ENCODE peak calls at places on chromosomes 7 and 10, in four cellular contexts. X is GM13976, I is type B pancreatic cell, R is cardiac fibroblast. S is an unnamed sample.

GRCh38 chr10:29714096-29714874 is 79.5 kb upstream of the SVIL start:
- DNase-seq in X (no peak), I (no peak), R (peak), S (peak)

GRCh38 chr10:91150631-91151030 is 69.8 kb upstream of the PCGF5 start:
- DNase-seq in X (no peak), I (no peak), R (no peak), S (no peak)

GRCh38 chr7:12456506-12456905 is 52.8 kb upstream of the VWDE start:
- DNase-seq in X (no peak), I (no peak), R (no peak), S (peak)

GRCh38 chr7:34675749-34676374 is 17.8 kb downstream of the NPSR1 start:
- DNase-seq in X (peak), I (no peak), R (peak), S (peak)

GRCh38 chr10:63431962-63432797 is 33.6 kb downstream of the JMJD1C start:
- DNase-seq in X (peak), I (no peak), R (peak), S (peak)

GRCh38 chr10:68052463-68052862 is 22.6 kb downstream of the HERC4 start:
- DNase-seq in X (no peak), I (no peak), R (peak), S (no peak)

GRCh38 chr10:99844433-99844955 is 62.1 kb downstream of the ABCC2 start:
- DNase-seq in X (no peak), I (no peak), R (no peak), S (no peak)

GRCh38 chr10:60399343-60399742 is 9.7 kb upstream of the ANK3 start:
- DNase-seq in X (no peak), I (no peak), R (no peak), S (no peak)

GRCh38 chr7:4123823-4124222 is 558.3 kb upstream of the FOXK1 start:
- DNase-seq in X (no peak), I (no peak), R (peak), S (peak)

GRCh38 chr10:129491123-129491734 is 24.2 kb downstream of the MGMT start:
- DNase-seq in X (no peak), I (no peak), R (peak), S (peak)

GRCh38 chr7:70925411-70926115 is 206.4 kb upstream of the GALNT17 start:
- DNase-seq in X (no peak), I (no peak), R (no peak), S (no peak)

GRCh38 chr7:131546126-131546525 is 10.3 kb downstream of the PODXL start:
- DNase-seq in X (no peak), I (no peak), R (no peak), S (peak)

GRCh38 chr10:130999376-131000202 is 311.9 kb downstream of the TCERG1L start:
- DNase-seq in X (no peak), I (no peak), R (no peak), S (no peak)

GRCh38 chr10:110916554-110917346 is 2.2 kb downstream of the BBIP1 start:
- DNase-seq in X (no peak), I (no peak), R (peak), S (peak)

GRCh38 chr10:122113161-122113944 is 124.4 kb downstream of the TACC2 start:
- DNase-seq in X (peak), I (peak), R (peak), S (peak)

GRCh38 chr7:101558742-101559325 is 70.3 kb downstream of the MYL10 start:
- DNase-seq in X (no peak), I (no peak), R (no peak), S (no peak)

GRCh38 chr7:123367508-123368122 is 166.8 kb downstream of the IQUB start:
- DNase-seq in X (peak), I (no peak), R (peak), S (peak)

GRCh38 chr10:44991571-44991970 is 9.2 kb upstream of the ZNF22 start:
- DNase-seq in X (no peak), I (no peak), R (no peak), S (no peak)

GRCh38 chr7:71408276-71408675 is 276.3 kb downstream of the GALNT17 start:
- DNase-seq in X (no peak), I (no peak), R (no peak), S (no peak)

GRCh38 chr10:119445935-119446317 is 96.6 kb downstream of the RGS10 start:
- DNase-seq in X (no peak), I (no peak), R (no peak), S (no peak)

GRCh38 chr7:42180806-42181205 is 56.2 kb downstream of the GLI3 start:
- DNase-seq in X (no peak), I (no peak), R (no peak), S (no peak)

GRCh38 chr7:96004598-96004997 is 232.2 kb downstream of the DYNC1I1 start:
- DNase-seq in X (no peak), I (no peak), R (peak), S (no peak)

GRCh38 chr10:14661818-14662217 is 112.9 kb downstream of the FAM107B start:
- DNase-seq in X (no peak), I (no peak), R (no peak), S (no peak)

GRCh38 chr10:2933041-2933440 is 134.3 kb upstream of the PFKP start:
- DNase-seq in X (no peak), I (no peak), R (no peak), S (no peak)

GRCh38 chr10:70139151-70139996 is 6.7 kb upstream of the AIFM2 start:
- DNase-seq in X (no peak), I (no peak), R (no peak), S (no peak)

GRCh38 chr7:11730725-11731124 is 101.3 kb downstream of the THSD7A start:
- DNase-seq in X (no peak), I (no peak), R (no peak), S (no peak)

GRCh38 chr7:130872341-130872740 is 138.3 kb upstream of the KLF14 start:
- DNase-seq in X (no peak), I (no peak), R (no peak), S (no peak)

GRCh38 chr10:78408011-78408410 is 374.3 kb downstream of the RPS24 start:
- DNase-seq in X (no peak), I (no peak), R (no peak), S (no peak)

GRCh38 chr10:78410046-78410965 is 376.6 kb downstream of the RPS24 start:
- DNase-seq in X (no peak), I (no peak), R (no peak), S (no peak)

GRCh38 chr10:78406648-78407008 is 373.0 kb downstream of the RPS24 start:
- DNase-seq in X (no peak), I (no peak), R (no peak), S (no peak)

GRCh38 chr10:78407009-78407711 is 373.5 kb downstream of the RPS24 start:
- DNase-seq in X (peak), I (peak), R (peak), S (peak)

DNA sequence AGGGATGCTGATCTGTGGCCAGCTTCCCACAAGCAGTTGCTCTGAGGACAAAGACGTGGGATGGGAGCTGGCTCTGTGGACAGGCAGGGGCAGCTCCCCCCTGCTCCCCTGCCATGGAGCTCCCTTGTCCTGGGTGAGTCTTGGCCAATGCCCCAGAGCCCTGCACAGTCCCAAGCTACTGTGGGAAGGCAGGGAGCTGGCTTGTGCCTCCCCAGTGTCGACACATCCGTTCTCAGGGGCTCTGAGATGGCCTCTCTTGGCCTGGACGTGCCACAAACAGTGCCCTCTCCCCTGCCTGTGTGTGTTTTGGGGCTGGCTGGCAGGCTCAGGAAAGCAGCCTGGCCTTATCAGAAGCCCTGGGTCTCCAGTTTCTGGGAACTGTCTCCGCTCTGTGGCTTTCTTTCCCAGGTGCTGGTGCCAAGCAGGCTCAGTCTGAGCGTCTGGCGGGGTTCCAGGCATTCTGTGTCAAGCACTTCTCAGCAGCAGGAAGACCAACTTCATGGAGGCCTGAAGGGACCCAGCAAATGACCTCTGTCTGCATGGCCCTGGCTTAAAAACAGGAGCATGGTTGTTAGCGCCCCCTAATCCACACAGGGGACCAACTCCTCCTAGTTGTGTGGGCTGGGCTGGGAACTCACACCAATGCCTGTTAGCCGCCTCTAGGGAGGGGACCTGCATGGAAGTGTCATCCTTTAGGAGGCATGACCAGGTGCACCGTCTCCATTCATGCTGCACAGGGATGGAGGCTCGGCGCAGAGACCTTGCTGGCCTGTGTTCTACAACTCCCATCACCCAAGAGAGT is 375.2 kb downstream of the RPS24 start:
- DNase-seq in X (no peak), I (no peak), R (no peak), S (peak)
- TF ChIP-seq CTCF in X (no peak), I (no peak), R (no peak), S (no peak)

GRCh38 chr7:14924398-14924797 is 21.8 kb upstream of the DGKB start:
- DNase-seq in X (no peak), I (no peak), R (peak), S (no peak)
- TF ChIP-seq CTCF in X (no peak), I (no peak), R (no peak), S (peak)

GRCh38 chr7:139887895-139888518 is 58.9 kb downstream of the TBXAS1 start:
- DNase-seq in X (no peak), I (no peak), R (no peak), S (no peak)

GRCh38 chr7:139886206-139886605 is 57.1 kb downstream of the TBXAS1 start:
- DNase-seq in X (no peak), I (no peak), R (no peak), S (peak)

GRCh38 chr7:139893999-139894398 is 64.9 kb downstream of the TBXAS1 start:
- DNase-seq in X (no peak), I (no peak), R (no peak), S (peak)

GRCh38 chr7:139886899-139887298 is 57.8 kb downstream of the TBXAS1 start:
- DNase-seq in X (no peak), I (no peak), R (no peak), S (no peak)

DNA sequence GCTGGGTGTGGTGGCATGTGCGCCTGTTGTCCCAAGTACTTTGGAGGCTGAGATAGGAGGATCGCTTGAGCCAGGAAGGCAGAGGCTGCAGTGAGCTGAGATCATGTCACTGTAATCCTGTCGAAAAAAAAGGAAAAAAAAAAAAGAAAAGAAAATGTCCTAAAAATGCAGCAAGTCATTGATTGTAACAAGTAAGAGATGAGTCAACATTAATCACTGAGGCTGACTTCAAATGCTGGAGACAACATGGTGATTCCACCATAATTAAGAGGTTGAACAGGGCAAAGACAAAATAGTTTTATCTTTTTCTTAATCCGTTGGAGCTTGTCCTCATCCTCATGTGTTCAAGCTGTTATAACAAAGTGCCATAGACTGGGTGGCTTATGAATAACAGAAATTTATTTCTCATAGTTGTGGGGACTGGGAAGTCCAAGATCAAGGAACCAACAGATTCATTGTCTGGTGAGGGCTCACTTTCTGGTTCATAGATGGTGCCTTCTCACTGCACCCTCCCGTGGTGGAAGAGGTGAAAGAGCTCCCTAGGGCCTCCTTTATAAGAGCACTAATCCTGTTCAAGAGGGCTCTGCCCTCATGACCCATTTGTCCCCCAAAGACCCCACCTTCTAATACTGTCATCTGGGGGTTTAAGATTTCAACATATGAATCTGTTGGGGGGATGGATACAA is 60.3 kb downstream of the TBXAS1 start:
- DNase-seq in X (no peak), I (no peak), R (peak), S (peak)
- TF ChIP-seq CTCF in X (no peak), I (no peak), R (peak), S (no peak)

GRCh38 chr7:28487487-28487886 is 75.2 kb downstream of the CREB5 start:
- DNase-seq in X (no peak), I (no peak), R (no peak), S (no peak)
- TF ChIP-seq CTCF in X (no peak), I (no peak), R (no peak), S (no peak)

DNA sequence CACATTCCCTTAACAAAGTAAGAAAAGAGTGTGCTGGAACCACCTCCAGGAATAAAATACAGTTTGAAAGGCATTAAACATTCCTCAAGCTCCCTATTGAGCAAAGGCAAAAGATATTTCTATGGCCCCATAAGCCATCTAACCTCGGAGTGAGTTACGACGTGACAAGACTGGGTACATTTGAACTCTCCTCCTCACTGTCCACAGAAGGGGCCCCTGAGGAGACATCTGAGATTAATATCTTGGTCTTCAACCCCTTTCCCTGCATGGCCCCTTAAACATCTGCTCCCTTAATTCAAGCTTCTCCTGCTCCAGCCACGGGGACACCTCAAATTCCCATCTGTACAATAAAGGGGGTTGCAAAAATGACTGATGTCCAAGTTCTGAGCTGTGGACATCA is 526 bp downstream of the GIMAP1 start:
- DNase-seq in X (no peak), I (no peak), R (no peak), S (no peak)
- TF ChIP-seq CTCF in X (no peak), I (no peak), R (no peak), S (no peak)

GRCh38 chr7:150739045-150739432 is 1.8 kb downstream of the GIMAP5 start:
- DNase-seq in X (no peak), I (no peak), R (no peak), S (no peak)
- TF ChIP-seq CTCF in X (peak), I (no peak), R (no peak), S (no peak)

DNA sequence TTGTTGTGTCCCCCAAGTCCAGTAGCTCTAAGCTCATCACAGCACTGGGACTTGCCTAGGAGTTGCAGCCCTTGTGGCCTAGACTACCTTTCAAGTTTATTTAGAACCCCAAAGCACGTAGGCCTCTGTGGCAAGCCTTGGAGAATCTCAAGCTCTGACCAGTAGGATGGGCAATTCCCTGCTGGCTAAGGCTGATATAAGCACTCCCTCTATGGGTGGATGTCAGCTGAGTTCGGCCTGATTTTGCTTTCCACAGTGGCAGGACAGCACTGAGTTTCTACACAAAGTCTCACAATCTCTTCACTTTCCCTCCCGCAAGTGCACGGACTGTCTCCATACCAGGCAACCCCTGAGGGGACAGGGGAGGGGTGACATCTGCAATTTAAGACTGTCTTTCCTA is 886.4 kb upstream of the LRRN3 start:
- DNase-seq in X (no peak), I (no peak), R (peak), S (peak)
- TF ChIP-seq CTCF in X (no peak), I (peak), R (no peak), S (no peak)